ENCODE peak calls at places on chromosomes 13 and 19, in nine cellular contexts. S is naive thymus-derived CD4-positive, alpha-beta T cell; J is T-helper 9 cell; V is neural crest cell; E is skeletal muscle cell; F is WTC11; A is NCI-H1694; B is stromal cell of bone marrow; R is fibroblast of gingiva. U is an unnamed sample.

GRCh38 chr13:38213307-38213706 is 136.3 kb upstream of the UFM1 start:
- DNase-seq in F (no peak), R (no peak), A (no peak), S (no peak), V (no peak), B (peak), E (peak), J (no peak), U (no peak)

GRCh38 chr13:98484289-98485219 is 92.4 kb downstream of the STK24 start:
- DNase-seq in S (no peak), R (peak), B (peak), F (peak), J (peak), A (peak), V (peak), E (peak), U (peak)

GRCh38 chr13:75324413-75324940 is 157.5 kb downstream of the TBC1D4 start:
- DNase-seq in J (no peak), F (no peak), B (no peak), A (no peak), E (no peak), R (no peak), S (no peak), V (no peak), U (no peak)

GRCh38 chr19:55657004-55657747 is 2.3 kb downstream of the U2AF2 start:
- DNase-seq in V (no peak), S (no peak), A (no peak), E (no peak), B (no peak), F (no peak), J (no peak), R (no peak), U (no peak)

GRCh38 chr13:91313581-91313980 is 33.9 kb upstream of the MIR17HG start:
- DNase-seq in V (no peak), A (no peak), R (no peak), F (no peak), E (no peak), J (no peak), S (no peak), B (no peak), U (no peak)

GRCh38 chr13:105035092-105035491 is 1500.4 kb downstream of the EFNB2 start:
- DNase-seq in S (no peak), E (no peak), R (no peak), F (no peak), J (no peak), A (no peak), B (no peak), V (no peak), U (no peak)

GRCh38 chr13:49476529-49476928 is 19.2 kb upstream of the PHF11 start:
- DNase-seq in V (no peak), J (no peak), F (no peak), E (no peak), B (no peak), A (no peak), R (no peak), S (no peak), U (no peak)

GRCh38 chr13:51800456-51800855 is 3.5 kb downstream of the DHRS12 start:
- DNase-seq in S (no peak), B (no peak), R (peak), V (no peak), F (no peak), A (no peak), J (no peak), E (no peak), U (no peak)

GRCh38 chr13:30739646-30740642 is 4.6 kb downstream of the ALOX5AP start:
- DNase-seq in S (peak), J (peak), B (peak), R (peak), A (no peak), V (no peak), E (peak), F (no peak), U (no peak)

GRCh38 chr13:45615501-45616101 is at the start of gene ERICH6B:
- DNase-seq in J (no peak), R (no peak), S (peak), F (peak), B (no peak), E (no peak), A (no peak), V (peak), U (no peak)

GRCh38 chr13:33263976-33264619 is 21.5 kb downstream of the STARD13 start:
- DNase-seq in S (no peak), F (no peak), E (no peak), J (no peak), A (no peak), R (peak), V (no peak), B (peak), U (no peak)

GRCh38 chr19:41309225-41310030 is 544 bp upstream of the CCDC97 start:
- DNase-seq in E (no peak), F (no peak), J (no peak), S (no peak), B (no peak), V (no peak), A (no peak), R (peak), U (peak)

GRCh38 chr19:54667217-54667616 is 4.4 kb downstream of the LILRB4 start:
- DNase-seq in V (no peak), A (no peak), J (no peak), F (no peak), E (no peak), S (no peak), R (no peak), B (no peak), U (no peak)

U was measured in K562.